ENCODE peak calls at places on chromosomes 2 and 18, in four cellular contexts. L is AG04450, O is lung, Y is colonic mucosa. F is an unnamed sample. For H3K27me3, the result is how much of the 10 kb centered on the place peaks cover.

GRCh38 chr2:73494031-73494430 is 108.4 kb downstream of the ALMS1 start:
- DNase-seq in L (no peak), O (no peak), Y (no peak), F (no peak)

GRCh38 chr2:199663157-199663556 is 187.8 kb downstream of the FTCDNL1 start:
- DNase-seq in L (no peak), O (no peak), Y (no peak), F (no peak)

GRCh38 chr2:149466635-149467034 is 120.9 kb downstream of the MMADHC start:
- DNase-seq in L (peak), O (no peak), Y (no peak), F (no peak)

GRCh38 chr18:25299426-25299825 is 52.5 kb downstream of the ZNF521 start:
- DNase-seq in L (peak), O (no peak), Y (no peak), F (no peak)

GRCh38 chr2:84165256-84165655 is 293.8 kb downstream of the SUCLG1 start:
- DNase-seq in L (no peak), O (no peak), Y (no peak), F (no peak)

GRCh38 chr2:98308068-98308467 is 38.2 kb upstream of the CNGA3 start:
- DNase-seq in L (no peak), O (no peak), Y (peak), F (no peak)

GRCh38 chr2:98935111-98935770 is 784 bp downstream of the CRACDL start:
- DNase-seq in L (no peak), O (no peak), Y (no peak), F (no peak)

GRCh38 chr2:197034292-197034691 is 107.8 kb upstream of the PGAP1 start:
- DNase-seq in L (no peak), O (no peak), Y (no peak), F (no peak)

GRCh38 chr18:5284808-5285207 is 10.7 kb downstream of the ZBTB14 start:
- DNase-seq in L (no peak), O (no peak), Y (no peak), F (no peak)

GRCh38 chr2:154992826-154993225 is 294.3 kb downstream of the KCNJ3 start:
- DNase-seq in L (no peak), O (no peak), Y (no peak), F (no peak)

GRCh38 chr18:13371689-13372404 is 153.3 kb downstream of the LDLRAD4 start:
- DNase-seq in L (no peak), O (no peak), Y (peak), F (no peak)

GRCh38 chr2:12731701-12732280 is 15.1 kb downstream of the TRIB2 start:
- DNase-seq in L (no peak), O (no peak), Y (no peak), F (no peak)
- H3K27me3 ChIP-seq in L (under half), O (under half), Y (under half), F (under half)

GRCh38 chr2:130819226-130819914 is 17.3 kb upstream of the ARHGEF4 start:
- DNase-seq in L (no peak), O (no peak), Y (no peak), F (no peak)
- TF ChIP-seq CTCF in L (no peak), O (no peak), Y (no peak), F (no peak)

DNA sequence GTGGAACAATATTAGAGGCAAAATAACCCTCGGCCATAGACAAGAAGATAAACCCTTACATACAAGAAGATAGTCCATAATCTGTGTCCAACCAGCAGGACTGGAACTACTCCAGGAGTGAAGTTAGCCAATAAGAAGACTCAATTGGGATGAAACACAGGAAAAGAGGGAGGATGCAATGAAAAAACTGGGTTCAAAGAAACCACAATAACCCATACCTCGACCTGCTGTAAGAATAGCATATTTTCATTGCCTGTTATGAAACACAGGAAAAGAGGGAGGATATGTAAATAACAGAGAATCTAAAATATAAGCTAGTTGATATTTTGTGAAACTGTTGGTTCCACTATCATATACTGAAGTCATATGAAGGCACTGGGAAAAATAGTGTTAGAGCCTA is 87.1 kb upstream of the CSRNP3 start:
- DNase-seq in L (no peak), O (no peak), Y (no peak), F (no peak)
- H3K27me3 ChIP-seq in L (under half), O (under half), Y (under half), F (under half)

GRCh38 chr2:151728736-151729415 is 5.4 kb downstream of the NEB start:
- DNase-seq in L (no peak), O (no peak), Y (no peak), F (no peak)
- TF ChIP-seq CTCF in L (no peak), O (no peak), Y (no peak), F (no peak)

GRCh38 chr2:232488097-232488711 is 570 bp upstream of the ECEL1 start:
- DNase-seq in L (no peak), O (no peak), Y (no peak), F (no peak)

GRCh38 chr2:232491139-232491780 is 3.6 kb upstream of the ECEL1 start:
- DNase-seq in L (no peak), O (no peak), Y (no peak), F (no peak)

GRCh38 chr2:232488721-232489300 is 1.2 kb upstream of the ECEL1 start:
- DNase-seq in L (no peak), O (no peak), Y (no peak), F (no peak)

GRCh38 chr2:232490221-232491138 is 2.8 kb upstream of the ECEL1 start:
- DNase-seq in L (no peak), O (no peak), Y (no peak), F (no peak)

DNA sequence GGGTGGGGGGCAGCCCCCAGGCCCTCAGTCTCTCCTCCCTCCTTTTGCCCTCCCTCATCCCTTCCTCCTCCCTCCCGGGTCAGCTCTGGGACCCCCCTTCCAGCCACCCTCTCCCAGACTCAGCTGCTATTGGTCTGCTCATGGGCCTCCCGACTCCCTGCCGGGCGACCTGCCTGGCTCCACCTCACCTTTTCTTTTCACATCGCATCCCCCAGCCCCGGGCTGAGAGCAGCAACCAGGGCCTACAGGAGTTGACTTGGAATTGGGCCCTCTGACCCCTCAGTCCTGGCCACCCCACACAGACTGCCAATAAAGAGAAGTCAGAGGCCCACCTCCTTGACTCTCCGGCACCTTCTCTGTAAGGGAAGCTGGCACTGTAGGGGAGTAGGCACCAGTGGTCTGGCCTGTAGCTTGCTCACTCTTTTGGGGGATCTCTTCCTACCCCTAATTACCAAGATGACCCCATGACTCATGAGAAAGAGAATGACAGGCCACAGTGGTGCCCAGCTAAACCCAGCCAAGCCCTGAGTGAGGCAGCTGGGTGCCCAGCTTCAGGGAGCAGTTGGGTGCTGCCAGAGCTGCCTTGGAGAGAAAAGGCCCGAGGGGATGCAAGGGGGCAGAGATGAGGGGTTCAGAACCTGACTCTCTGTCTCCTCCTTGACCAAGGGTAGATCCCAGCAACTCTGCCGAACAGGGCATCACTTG is 2.0 kb upstream of the ECEL1 start:
- DNase-seq in L (no peak), O (no peak), Y (no peak), F (no peak)
- H3K27me3 ChIP-seq in L (under half), O (under half), Y (under half), F (under half)

DNA sequence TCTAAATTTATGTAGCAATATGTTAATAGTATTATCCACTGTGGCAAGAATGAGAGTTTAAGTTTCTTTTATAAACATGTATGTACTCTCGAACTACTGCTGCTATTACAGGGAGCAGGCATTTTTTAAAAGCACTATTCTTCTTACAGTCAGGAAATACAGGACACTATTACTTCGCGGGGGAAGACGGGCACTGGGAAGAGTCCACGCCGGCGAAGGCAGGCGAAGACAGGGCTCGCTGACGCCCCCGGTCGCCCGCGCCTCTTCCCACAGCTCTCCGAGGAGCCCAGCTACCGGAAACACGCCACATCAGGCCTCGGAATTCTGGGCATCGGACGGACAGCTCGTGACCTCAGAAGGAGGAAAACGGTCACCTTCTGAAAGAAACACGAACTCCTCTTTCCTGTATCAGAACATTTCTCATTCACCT is 90.2 kb downstream of the FAM161A start:
- DNase-seq in L (peak), O (peak), Y (peak), F (no peak)
- TF ChIP-seq CTCF in L (peak), O (no peak), Y (no peak), F (peak)

GRCh38 chr2:176117823-176118376 is 1.3 kb downstream of the HOXD10 start:
- DNase-seq in L (no peak), O (no peak), Y (no peak), F (no peak)
- H3K27me3 ChIP-seq in L (half or more), O (under half), Y (half or more), F (half or more)

GRCh38 chr2:1553671-1554295 is 140.5 kb downstream of the TPO start:
- DNase-seq in L (peak), O (no peak), Y (no peak), F (no peak)
- TF ChIP-seq CTCF in L (peak), O (no peak), Y (no peak), F (no peak)

GRCh38 chr2:157625311-157625710 is 3.4 kb downstream of the ACVR1C start:
- DNase-seq in L (no peak), O (no peak), Y (no peak), F (no peak)

GRCh38 chr2:157627594-157628281 is 926 bp downstream of the ACVR1C start:
- DNase-seq in L (no peak), O (peak), Y (peak), F (no peak)

GRCh38 chr2:157628282-157628531 is 457 bp downstream of the ACVR1C start:
- DNase-seq in L (no peak), O (no peak), Y (no peak), F (no peak)

DNA sequence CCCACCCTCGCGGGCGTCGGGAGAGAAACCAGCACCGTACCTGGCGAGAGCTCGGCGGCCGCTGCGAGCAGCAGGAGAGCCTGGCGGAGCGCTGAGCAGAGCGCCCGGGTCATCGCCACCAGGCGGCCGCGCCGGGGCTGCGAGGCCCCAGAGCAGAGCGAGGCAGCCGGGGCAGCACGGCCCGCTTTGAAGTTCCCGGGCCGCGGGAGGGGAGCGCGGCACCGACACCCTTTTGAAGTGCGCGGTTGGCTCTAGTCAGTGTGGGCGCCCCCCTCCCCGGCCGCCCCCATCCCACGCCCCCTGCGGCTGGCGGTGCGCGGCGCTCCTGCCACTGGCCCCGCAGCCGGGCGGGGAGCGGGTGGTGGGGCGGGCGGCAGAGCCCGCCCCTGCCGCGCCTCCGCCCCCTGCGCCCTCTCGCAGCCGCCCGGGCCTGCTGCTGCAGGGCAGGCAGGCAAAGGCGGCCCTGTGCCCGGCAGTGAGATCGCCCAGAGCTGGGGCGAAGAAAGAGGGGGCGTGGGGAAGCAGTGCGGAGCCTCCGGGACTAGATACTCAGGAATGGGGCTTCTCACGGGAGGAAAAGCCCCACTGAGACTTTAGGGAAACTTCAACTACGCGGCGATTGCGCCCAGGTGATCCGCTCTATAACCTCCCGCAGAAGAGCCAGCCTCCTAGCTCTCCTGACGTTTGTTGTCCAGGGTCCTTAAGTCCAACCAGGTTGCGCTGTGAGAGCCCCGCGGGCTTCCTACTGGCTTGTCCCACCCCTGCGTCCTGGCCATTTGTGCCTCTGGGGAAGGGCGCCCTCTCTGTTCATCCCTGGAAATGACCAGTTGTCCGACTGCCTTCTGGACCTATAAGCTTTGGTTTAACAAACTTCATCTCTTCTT is at the start of gene ACVR1C:
- DNase-seq in L (no peak), O (peak), Y (peak), F (peak)
- H3K27me3 ChIP-seq in L (under half), O (under half), Y (under half), F (under half)

F was measured in keratinocyte.